ENCODE peak calls at places on chromosomes 1 and 21, in four cellular contexts. Q is ovary, Y is fibroblast of villous mesenchyme, V is cardiac fibroblast. A is an unnamed sample.

GRCh38 chr1:181133969-181134418 is 45.5 kb downstream of the IER5 start:
- DNase-seq in V (no peak), Q (no peak), Y (no peak), A (no peak)

GRCh38 chr1:227518876-227519275 is 44.5 kb upstream of the ZNF678 start:
- DNase-seq in Y (no peak), Q (no peak), V (no peak), A (no peak)

GRCh38 chr1:211490821-211491415 is 1.0 kb downstream of the RD3 start:
- DNase-seq in Q (no peak), V (no peak), Y (no peak), A (no peak)

GRCh38 chr1:204232530-204232929 is 18.7 kb upstream of the GOLT1A start:
- DNase-seq in V (peak), Q (no peak), Y (peak), A (no peak)

GRCh38 chr1:227950735-227951224 is 3.0 kb upstream of the WNT9A start:
- DNase-seq in V (no peak), Q (no peak), Y (no peak), A (no peak)

GRCh38 chr1:214213136-214213535 is 67.8 kb upstream of the SMYD2 start:
- DNase-seq in Y (no peak), Q (no peak), V (no peak), A (no peak)

GRCh38 chr1:53442297-53442696 is 16.9 kb upstream of the DMRTB1 start:
- DNase-seq in Y (peak), Q (no peak), V (peak), A (no peak)

GRCh38 chr1:26787381-26787705 is 407 bp upstream of the PIGV start:
- DNase-seq in Q (no peak), V (no peak), Y (peak), A (no peak)

GRCh38 chr1:33420870-33421775 is 9.8 kb downstream of the PHC2 start:
- DNase-seq in Q (no peak), Y (peak), V (peak), A (no peak)

DNA sequence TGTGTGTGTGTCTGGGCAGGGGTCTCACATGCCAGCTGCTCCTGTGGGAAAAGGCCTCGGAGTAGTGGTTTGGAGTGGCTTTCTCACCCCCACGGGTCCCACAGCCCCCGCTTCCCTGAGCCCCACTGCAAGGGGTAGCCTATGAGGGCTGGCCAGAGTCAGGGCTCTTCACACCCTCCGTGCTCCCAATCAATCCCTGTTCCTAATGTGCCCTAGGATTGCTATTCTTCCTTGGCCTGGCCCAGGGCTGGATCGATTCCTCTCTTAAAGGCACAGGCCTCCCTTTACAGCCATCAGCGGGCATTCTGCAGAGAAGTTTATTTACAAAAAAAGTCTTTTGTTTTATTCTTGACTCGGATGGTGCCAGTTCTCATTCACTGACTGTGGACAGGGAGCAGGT is 19.3 kb upstream of the ACTL8 start:
- DNase-seq in V (no peak), Q (no peak), Y (no peak), A (no peak)
- TF ChIP-seq CTCF in V (no peak), Q (no peak), Y (no peak), A (no peak)

DNA sequence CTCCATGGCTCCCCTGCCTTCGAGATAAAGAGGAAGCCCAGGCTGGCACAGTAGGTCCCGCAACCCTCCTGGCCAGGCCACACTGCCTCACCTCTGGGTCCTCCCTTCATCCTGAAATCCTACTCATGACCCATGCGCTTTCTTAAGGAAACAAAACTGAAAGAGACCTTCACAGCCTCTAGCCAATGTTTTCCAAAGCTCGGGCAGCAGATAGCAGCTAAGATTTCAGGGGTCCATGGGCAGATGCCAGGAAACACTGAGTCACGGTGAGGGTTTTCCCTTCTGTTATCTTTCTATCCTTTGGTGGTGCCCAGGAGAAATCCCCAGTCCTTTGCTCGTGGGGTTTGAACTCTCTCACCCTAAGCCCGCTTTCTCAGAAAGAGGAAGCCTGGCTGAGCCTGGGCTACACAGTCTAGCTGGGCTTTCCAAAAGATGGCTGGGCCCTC is 26.6 kb downstream of the TTC39A start:
- DNase-seq in Q (no peak), Y (peak), V (peak), A (no peak)
- H3K4me3 ChIP-seq in Q (no peak), Y (no peak), V (no peak), A (no peak)

GRCh38 chr1:78275906-78276690 is 214.7 kb upstream of the PTGFR start:
- DNase-seq in V (peak), Q (no peak), Y (no peak), A (no peak)
- TF ChIP-seq CTCF in V (no peak), Q (no peak), Y (no peak), A (no peak)

DNA sequence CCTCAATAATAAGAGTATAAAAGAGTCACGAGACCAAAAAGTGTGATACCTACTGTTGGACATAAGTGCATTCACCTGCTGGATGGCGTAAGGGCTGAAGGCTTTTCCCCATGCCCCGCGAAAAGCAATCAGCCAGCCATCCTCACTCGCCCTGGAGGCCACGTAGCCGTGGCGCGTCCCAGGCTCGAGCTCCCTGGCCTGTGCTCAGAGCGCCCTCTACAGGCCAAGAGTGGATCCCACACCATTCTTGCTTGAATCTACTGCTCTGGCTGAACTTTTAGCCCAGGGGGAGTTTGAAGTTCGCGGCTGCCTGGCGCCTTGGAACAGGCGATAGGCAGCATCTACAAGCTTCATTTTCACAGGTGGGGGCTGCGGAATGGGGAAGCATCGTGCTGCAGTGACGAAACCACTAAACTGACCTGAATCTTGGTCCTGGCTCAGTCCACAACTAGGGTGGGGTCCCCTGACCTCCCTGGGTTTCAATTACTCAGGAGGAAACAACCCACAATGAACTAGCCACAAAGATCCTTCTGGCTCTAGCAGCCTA is 70.3 kb upstream of the SERBP1 start:
- DNase-seq in V (peak), Q (peak), Y (peak), A (no peak)
- H3K4me3 ChIP-seq in V (no peak), Q (no peak), Y (no peak), A (no peak)

GRCh38 chr21:33265664-33266049 is 510 bp upstream of the IL10RB start:
- DNase-seq in Q (no peak), V (peak), Y (peak), A (no peak)
- TF ChIP-seq CTCF in Q (no peak), V (no peak), Y (no peak), A (no peak)

A was measured in AG04449.